ENCODE peak calls at places on chromosome 9, in seven cellular contexts. L is heart left ventricle; V is SHP77; C is CD4-positive, alpha-beta T cell; R is stimulated activated naive CD8-positive, alpha-beta T cell treated with anti-CD3 and anti-CD28 coated beads, Interleukin-15, Interleukin-2, amounts not matched to agents 100 U/mL and 50 U/mL, for 24 hours; J is stimulated activated CD8-positive, alpha-beta memory T cell treated with anti-CD3 and anti-CD28 coated beads, Interleukin-15, amount 100 ng/mL, for 24 hours; T is ELR. K is an unnamed sample.

GRCh38 chr9:92770005-92770995 is 5.7 kb upstream of the BICD2 start:
- DNase-seq in R (peak), V (no peak), T (no peak), J (no peak), C (no peak), L (no peak), K (no peak)

GRCh38 chr9:21779397-21779796 is 23.0 kb upstream of the MTAP start:
- DNase-seq in R (no peak), C (no peak), J (no peak), L (no peak), T (no peak), V (no peak), K (no peak)

GRCh38 chr9:77384406-77384805 is 207.1 kb downstream of the VPS13A start:
- DNase-seq in T (peak), R (no peak), J (no peak), L (no peak), C (no peak), V (no peak), K (no peak)

GRCh38 chr9:81685763-81686613 is 3.4 kb downstream of the TLE1 start:
- DNase-seq in R (no peak), L (no peak), J (no peak), V (no peak), C (no peak), T (peak), K (no peak)

GRCh38 chr9:98191615-98192502 is 578 bp downstream of the CORO2A start:
- DNase-seq in C (peak), J (no peak), R (peak), V (no peak), T (no peak), L (no peak), K (no peak)

GRCh38 chr9:120578614-120579013 is 1.4 kb downstream of the CDK5RAP2 start:
- DNase-seq in C (no peak), L (no peak), V (no peak), J (no peak), R (no peak), T (no peak), K (no peak)

GRCh38 chr9:82117025-82117424 is 128.5 kb downstream of the SPATA31D1 start:
- DNase-seq in V (no peak), T (no peak), C (no peak), J (no peak), L (no peak), R (no peak), K (no peak)

GRCh38 chr9:123933401-123933800 is 3.5 kb upstream of the DENND1A start:
- DNase-seq in T (peak), J (no peak), L (no peak), R (no peak), C (no peak), V (no peak), K (peak)

GRCh38 chr9:137411670-137412380 is 11.1 kb downstream of the EXD3 start:
- DNase-seq in V (no peak), J (no peak), R (peak), C (no peak), L (peak), T (peak), K (peak)

GRCh38 chr9:135513351-135513846 is 7.8 kb upstream of the LCN1 start:
- DNase-seq in V (no peak), L (no peak), J (no peak), R (no peak), T (no peak), C (no peak), K (no peak)

GRCh38 chr9:133713960-133714495 is 24.1 kb downstream of the SARDH start:
- DNase-seq in J (no peak), T (no peak), V (no peak), L (no peak), R (no peak), C (no peak), K (no peak)

GRCh38 chr9:18689881-18690280 is 215.9 kb downstream of the ADAMTSL1 start:
- DNase-seq in L (no peak), C (no peak), R (no peak), V (no peak), J (no peak), T (no peak), K (no peak)

GRCh38 chr9:35859310-35859994 is 10.7 kb downstream of the OR13J1 start:
- DNase-seq in T (peak), L (no peak), C (no peak), R (peak), J (no peak), V (no peak), K (no peak)

K was measured in pulmonary artery endothelial cell.